ENCODE peak calls at places on chromosomes 16 and 17, in five cellular contexts. K is mesendoderm, Z is neuronal stem cell, C is IMR-90, U is H9. B is an unnamed sample.

GRCh38 chr17:48757524-48757961 is 29.0 kb upstream of the HOXB13 start:
- DNase-seq in K (no peak), Z (no peak), C (no peak), U (no peak), B (no peak)

GRCh38 chr17:71550675-71551074 is 570.1 kb upstream of the SOX9 start:
- DNase-seq in K (no peak), Z (no peak), C (no peak), U (no peak), B (no peak)

GRCh38 chr16:83338941-83339340 is 468.8 kb upstream of the HSBP1 start:
- DNase-seq in K (peak; percentile 49), Z (no peak), C (peak; percentile 37), U (no peak), B (no peak)

GRCh38 chr17:68134046-68134637 is 98.6 kb downstream of the KPNA2 start:
- DNase-seq in K (no peak), Z (no peak), C (no peak), U (no peak), B (peak; percentile 10)

GRCh38 chr17:63274156-63274555 is 171.9 kb downstream of the CYB561 start:
- DNase-seq in K (no peak), Z (no peak), C (peak; percentile 89), U (no peak), B (no peak)

GRCh38 chr16:67857547-67858233 is 10.2 kb upstream of the CENPT start:
- DNase-seq in K (peak; percentile 96), Z (no peak), C (peak; percentile 92), U (peak; percentile 78), B (peak; percentile 98)

GRCh38 chr17:21345236-21345635 is 30.9 kb upstream of the KCNJ12 start:
- DNase-seq in K (no peak), Z (no peak), C (no peak), U (no peak), B (no peak)

GRCh38 chr17:2814499-2815341 is 18.5 kb downstream of the RAP1GAP2 start:
- DNase-seq in K (no peak), Z (no peak), C (no peak), U (peak; percentile 32), B (no peak)

GRCh38 chr16:55323637-55324490 is at the start of gene IRX6:
- DNase-seq in K (peak; percentile 94), Z (peak; percentile 67), C (no peak), U (peak; percentile 92), B (no peak)

GRCh38 chr17:2122641-2123302 is 67.9 kb downstream of the HIC1 start:
- DNase-seq in K (peak; percentile 32), Z (no peak), C (peak; percentile 87), U (no peak), B (peak; percentile 40)

GRCh38 chr17:74163271-74163821 is 40.1 kb upstream of the RPL38 start:
- DNase-seq in K (peak; percentile 77), Z (no peak), C (no peak), U (peak; percentile 56), B (no peak)

GRCh38 chr16:72938426-72939164 is 109.3 kb downstream of the ZFHX3 start:
- DNase-seq in K (no peak), Z (no peak), C (peak; percentile 93), U (no peak), B (peak; percentile 73)

GRCh38 chr17:51764387-51764971 is 394.0 kb downstream of the CA10 start:
- DNase-seq in K (peak; percentile 88), Z (peak; percentile 78), C (peak; percentile 45), U (peak; percentile 87), B (peak; percentile 3)

GRCh38 chr17:8894673-8895578 is 27.5 kb upstream of the PIK3R6 start:
- DNase-seq in K (peak; percentile 83), Z (peak; percentile 53), C (peak; percentile 59), U (peak; percentile 80), B (peak; percentile 49)

GRCh38 chr17:3667366-3668278 is 756 bp downstream of the TAX1BP3 start:
- DNase-seq in K (peak; percentile 92), Z (no peak), C (peak; percentile 91), U (peak; percentile 80), B (peak; percentile 94)

GRCh38 chr17:83101805-83102480 is 22.5 kb downstream of the METRNL start:
- DNase-seq in K (no peak), Z (no peak), C (no peak), U (no peak), B (no peak)

GRCh38 chr17:16584273-16584995 is 15.4 kb upstream of the ZNF287 start:
- DNase-seq in K (peak; percentile 88), Z (peak; percentile 78), C (peak; percentile 74), U (peak; percentile 96), B (peak; percentile 94)

GRCh38 chr17:17314501-17315071 is 11.4 kb downstream of the NT5M start:
- DNase-seq in K (no peak), Z (no peak), C (no peak), U (no peak), B (no peak)

GRCh38 chr16:23213831-23214230 is 31.3 kb downstream of the SCNN1G start:
- DNase-seq in K (no peak), Z (no peak), C (no peak), U (no peak), B (no peak)

GRCh38 chr16:53950677-53951076 is 246.7 kb downstream of the FTO start:
- DNase-seq in K (no peak), Z (no peak), C (no peak), U (no peak), B (no peak)

GRCh38 chr17:34171245-34171818 is 83.8 kb upstream of the CCL2 start:
- DNase-seq in K (peak; percentile 86), Z (peak; percentile 43), C (peak; percentile 53), U (peak; percentile 82), B (peak; percentile 90)

GRCh38 chr16:23030001-23030400 is 119.3 kb downstream of the USP31 start:
- DNase-seq in K (no peak), Z (no peak), C (no peak), U (no peak), B (no peak)

GRCh38 chr17:5563451-5563850 is 20.9 kb downstream of the NLRP1 start:
- DNase-seq in K (no peak), Z (no peak), C (peak; percentile 62), U (no peak), B (no peak)

GRCh38 chr16:4362476-4363250 is 9.0 kb upstream of the VASN start:
- DNase-seq in K (no peak), Z (no peak), C (no peak), U (no peak), B (no peak)

GRCh38 chr16:12798171-12798570 is 5.5 kb downstream of the CPPED1 start:
- DNase-seq in K (no peak), Z (no peak), C (no peak), U (no peak), B (no peak)

GRCh38 chr17:15945493-15946209 is 721 bp downstream of the ADORA2B start:
- DNase-seq in K (no peak), Z (no peak), C (peak; percentile 16), U (no peak), B (no peak)

GRCh38 chr17:82098939-82099765 is 1.1 kb upstream of the FASN start:
- DNase-seq in K (no peak), Z (no peak), C (no peak), U (no peak), B (no peak)

GRCh38 chr17:60049936-60050335 is 28.8 kb downstream of the HEATR6 start:
- DNase-seq in K (peak; percentile 13), Z (no peak), C (peak; percentile 16), U (no peak), B (no peak)

GRCh38 chr17:1083451-1084187 is 86.7 kb downstream of the TIMM22 start:
- DNase-seq in K (no peak), Z (no peak), C (no peak), U (no peak), B (no peak)

GRCh38 chr17:73118876-73119485 is 26.5 kb upstream of the SLC39A11 start:
- DNase-seq in K (no peak), Z (no peak), C (no peak), U (no peak), B (no peak)

GRCh38 chr16:29662729-29663019 is 373 bp upstream of the SPN start:
- DNase-seq in K (no peak), Z (no peak), C (no peak), U (no peak), B (no peak)

DNA sequence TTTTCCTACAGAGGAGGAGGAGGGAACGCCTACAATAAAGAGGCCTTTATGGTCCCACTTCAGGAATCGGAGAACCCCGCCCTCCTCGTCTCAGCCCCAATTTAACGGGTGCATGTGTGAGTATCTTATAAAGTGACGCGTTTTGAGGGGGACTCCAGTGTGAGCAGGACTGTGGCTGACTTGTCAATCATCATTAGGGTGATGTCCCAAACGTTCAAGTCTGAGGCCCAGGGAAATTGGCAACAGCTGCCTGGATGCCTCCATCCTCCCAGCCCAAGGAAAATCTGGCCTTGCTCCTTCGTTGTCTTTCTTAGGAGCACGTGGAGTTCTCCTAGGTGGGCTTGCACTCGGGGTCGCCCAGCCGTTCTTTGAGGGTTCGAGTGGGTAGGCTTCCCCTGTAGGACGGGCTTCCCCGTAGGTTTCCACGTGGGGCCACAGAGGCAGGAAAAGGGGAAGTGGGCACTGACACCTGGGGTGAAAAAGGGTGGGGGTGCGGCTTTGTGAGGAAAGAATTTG is 631 bp upstream of the HERPUD1 start:
- DNase-seq in K (peak; percentile 51), Z (no peak), C (no peak), U (no peak), B (no peak)
- H4K8ac ChIP-seq in K (no peak overlapping the region), Z (peak overlapping the region; percentile 83), C (peak overlapping the region; percentile 91), U (no peak overlapping the region), B (peak overlapping the region; percentile 99)

DNA sequence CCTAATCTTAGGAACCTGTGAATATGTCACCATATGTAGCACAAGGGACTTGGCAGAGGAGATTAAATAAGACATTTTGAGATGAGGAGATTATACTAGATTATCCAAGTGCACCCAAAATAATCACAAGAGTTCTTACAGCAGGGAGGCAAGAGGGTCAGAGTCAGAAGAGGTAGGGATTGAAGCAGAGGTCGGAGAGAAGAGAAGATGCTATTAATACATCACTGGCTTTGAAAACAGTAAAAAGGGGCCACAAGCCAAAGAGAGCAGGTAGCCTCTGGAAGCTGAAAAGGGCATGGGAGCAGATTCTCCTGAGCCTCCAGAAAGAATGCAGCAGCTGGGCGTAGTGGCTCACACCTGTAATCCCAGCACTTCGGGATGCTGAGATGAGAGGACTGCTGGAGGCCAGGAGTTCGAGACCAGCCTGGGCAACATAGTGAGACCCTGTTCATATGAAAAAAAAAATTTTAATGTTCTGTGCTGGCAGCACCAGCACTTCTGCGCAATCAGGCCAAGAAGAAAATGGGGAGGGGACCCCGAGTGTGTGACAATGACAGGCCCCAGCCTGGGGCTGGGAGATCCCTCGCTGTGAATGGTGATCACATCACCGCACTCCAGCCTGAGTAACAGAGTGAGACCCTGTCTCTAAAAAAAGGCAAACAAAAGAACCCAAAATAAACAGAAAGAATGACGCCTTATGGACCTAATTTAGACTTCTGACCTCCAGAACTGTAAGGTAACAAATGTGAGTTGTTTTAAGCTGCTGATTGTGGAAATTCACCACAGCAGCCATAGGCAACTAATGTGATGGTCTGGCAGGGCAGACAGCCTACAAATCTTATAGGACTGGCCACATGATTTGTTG is 275.4 kb downstream of the MRTFB start:
- DNase-seq in K (no peak), Z (no peak), C (no peak), U (no peak), B (no peak)
- H4K8ac ChIP-seq in K (no peak overlapping the region), Z (no peak overlapping the region), C (no peak overlapping the region), U (no peak overlapping the region), B (no peak overlapping the region)

GRCh38 chr17:57508706-57509105 is 236.4 kb downstream of the CCDC182 start:
- DNase-seq in K (no peak), Z (no peak), C (no peak), U (no peak), B (no peak)
- H4K8ac ChIP-seq in K (no peak overlapping the region), Z (no peak overlapping the region), C (no peak overlapping the region), U (no peak overlapping the region), B (no peak overlapping the region)

DNA sequence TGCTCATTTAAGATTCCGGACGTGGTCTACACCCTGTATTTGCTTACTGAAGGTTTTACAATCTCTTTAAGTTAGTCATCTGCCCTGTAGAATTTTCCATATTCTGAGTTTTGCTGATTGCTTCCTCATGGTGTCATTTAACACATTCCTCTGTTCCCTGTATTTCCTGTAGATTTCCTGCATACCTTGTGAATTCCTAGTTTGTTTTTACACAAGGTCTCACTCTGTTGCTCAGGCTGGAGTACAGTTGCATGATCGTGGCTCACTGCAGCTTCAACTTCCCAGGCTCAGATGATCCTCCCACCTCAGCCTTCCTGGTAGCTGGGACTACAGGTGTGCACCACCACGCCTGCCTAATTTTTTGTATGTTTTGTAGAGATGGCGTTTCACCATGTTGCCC is 66.8 kb downstream of the CMIP start:
- DNase-seq in K (peak; percentile 82), Z (no peak), C (peak; percentile 89), U (no peak), B (peak; percentile 94)
- H4K8ac ChIP-seq in K (no peak overlapping the region), Z (no peak overlapping the region), C (no peak overlapping the region), U (no peak overlapping the region), B (peak overlapping the region; percentile 36)

B was measured in trophoblast cell.